ENCODE peak calls at places on chromosomes 2 and 18, in four cellular contexts. J, D, C and Y are unnamed samples.

GRCh38 chr2:26284132-26284531 is 39.4 kb downstream of the HADHB start:
- DNase-seq in J (no peak), C (no peak), D (no peak), Y (no peak)

GRCh38 chr18:55105873-55106272 is 146.6 kb upstream of the CCDC68 start:
- DNase-seq in J (no peak), D (no peak), C (no peak), Y (no peak)

GRCh38 chr2:80086831-80087230 is 217.7 kb downstream of the LRRTM1 start:
- DNase-seq in D (peak), C (peak), J (no peak), Y (no peak)

GRCh38 chr18:77749189-77749588 is 499.5 kb downstream of the GALR1 start:
- DNase-seq in D (peak), J (no peak), C (peak), Y (no peak)

GRCh38 chr18:13264091-13264777 is 45.7 kb downstream of the LDLRAD4 start:
- DNase-seq in C (peak), J (no peak), D (no peak), Y (no peak)

GRCh38 chr2:217946071-217946470 is 56.7 kb downstream of the TNS1 start:
- DNase-seq in C (no peak), J (no peak), D (no peak), Y (no peak)

GRCh38 chr2:105517814-105518705 is 119.2 kb upstream of the FHL2 start:
- DNase-seq in C (peak), J (no peak), D (no peak), Y (no peak)

GRCh38 chr2:95269036-95269680 is 5.1 kb upstream of the PROM2 start:
- DNase-seq in D (no peak), J (no peak), C (no peak), Y (no peak)

GRCh38 chr2:8652774-8653426 is 29.0 kb upstream of the ID2 start:
- DNase-seq in D (no peak), C (no peak), J (no peak), Y (no peak)

GRCh38 chr2:65351234-65351947 is 81.0 kb downstream of the SPRED2 start:
- DNase-seq in J (no peak), D (peak), C (no peak), Y (no peak)

GRCh38 chr2:15747698-15748471 is 156.2 kb downstream of the DDX1 start:
- DNase-seq in D (no peak), C (no peak), J (no peak), Y (no peak)

GRCh38 chr18:58447342-58448190 is 181.3 kb downstream of the ALPK2 start:
- DNase-seq in C (peak), J (no peak), D (no peak), Y (no peak)

GRCh38 chr2:228135300-228135699 is 46.2 kb downstream of the SPHKAP start:
- DNase-seq in C (no peak), J (no peak), D (no peak), Y (no peak)

GRCh38 chr2:157367704-157368103 is 42.1 kb upstream of the ERMN start:
- DNase-seq in C (no peak), D (no peak), J (no peak), Y (no peak)

GRCh38 chr2:83282851-83283250 is 1176.2 kb downstream of the SUCLG1 start:
- DNase-seq in D (no peak), C (no peak), J (no peak), Y (no peak)

GRCh38 chr2:155840661-155841060 is 491.9 kb downstream of the NR4A2 start:
- DNase-seq in D (no peak), J (no peak), C (no peak), Y (no peak)

GRCh38 chr2:155842103-155842502 is 490.4 kb downstream of the NR4A2 start:
- DNase-seq in D (no peak), J (no peak), C (no peak), Y (no peak)

GRCh38 chr2:155846249-155846648 is 486.3 kb downstream of the NR4A2 start:
- DNase-seq in J (no peak), D (no peak), C (no peak), Y (peak)

GRCh38 chr2:155841442-155841841 is 491.1 kb downstream of the NR4A2 start:
- DNase-seq in C (no peak), J (no peak), D (no peak), Y (no peak)

GRCh38 chr2:155844481-155844880 is 488.0 kb downstream of the NR4A2 start:
- DNase-seq in J (no peak), C (no peak), D (no peak), Y (no peak)
- TF ChIP-seq JUND in J (no peak), C (no peak), D (no peak), Y (no peak)

GRCh38 chr2:128502638-128503246 is 184.1 kb upstream of the HS6ST1 start:
- DNase-seq in D (no peak), J (no peak), C (no peak), Y (no peak)

GRCh38 chr2:128504242-128505149 is 185.8 kb upstream of the HS6ST1 start:
- DNase-seq in J (no peak), C (no peak), D (no peak), Y (no peak)

GRCh38 chr2:128501700-128502099 is 183.0 kb upstream of the HS6ST1 start:
- DNase-seq in C (no peak), D (no peak), J (no peak), Y (no peak)

GRCh38 chr2:128505150-128505490 is 186.5 kb upstream of the HS6ST1 start:
- DNase-seq in D (no peak), J (no peak), C (no peak), Y (no peak)

DNA sequence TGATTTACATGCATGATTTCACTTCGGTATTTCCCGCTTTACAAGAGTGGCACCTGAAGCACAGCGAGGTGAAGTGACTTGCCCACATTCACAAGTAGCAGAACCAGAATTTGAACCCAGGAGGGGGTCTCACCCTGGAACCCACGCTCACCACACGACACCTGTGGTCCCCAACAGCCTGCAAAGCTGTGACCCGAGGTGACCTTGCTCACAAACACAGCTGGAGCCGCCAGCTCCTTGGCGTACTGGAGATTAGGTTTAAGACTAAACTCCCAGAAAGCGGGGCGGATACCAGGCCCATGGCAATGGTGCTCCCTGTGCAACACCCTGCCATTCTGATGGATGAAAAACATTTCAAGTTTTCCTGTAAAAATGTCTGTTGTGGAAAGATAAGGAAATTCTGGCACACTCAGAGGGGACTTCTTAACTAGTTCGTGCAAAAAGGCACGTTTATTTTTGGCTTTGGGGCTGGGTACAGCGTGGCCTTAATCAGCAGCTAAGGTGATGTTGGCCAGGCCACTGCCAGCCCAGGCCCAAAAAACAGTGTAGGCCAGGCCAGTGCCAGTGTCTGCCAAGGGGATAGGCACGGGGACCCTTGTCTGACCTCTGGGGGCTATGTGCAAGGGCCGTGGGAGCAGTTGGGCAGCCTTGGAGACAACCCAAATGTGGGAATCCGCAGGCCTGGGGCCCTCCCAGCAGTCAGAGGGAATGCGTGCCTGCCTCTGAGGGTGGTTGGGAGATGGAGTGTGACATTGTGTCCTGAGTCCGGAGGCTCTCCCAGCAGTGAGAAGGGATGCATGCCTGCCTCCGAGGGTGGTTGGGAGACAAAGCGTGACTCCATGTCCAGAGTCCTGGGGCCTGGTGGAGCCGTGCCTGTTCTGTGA is 184.9 kb upstream of the HS6ST1 start:
- DNase-seq in J (no peak), C (no peak), D (no peak), Y (no peak)
- TF ChIP-seq ELF1 in J (no peak), C (no peak), D (no peak), Y (no peak)

GRCh38 chr18:71398530-71398929 is 1109.7 kb downstream of the SOCS6 start:
- DNase-seq in D (no peak), J (peak), C (peak), Y (no peak)
- TF ChIP-seq JUND in D (no peak), J (no peak), C (no peak), Y (no peak)

GRCh38 chr2:173191601-173192000 is 116.0 kb downstream of the MAP3K20 start:
- DNase-seq in D (no peak), J (no peak), C (no peak), Y (no peak)
- TF ChIP-seq ELF1 in D (no peak), J (no peak), C (no peak), Y (no peak)

DNA sequence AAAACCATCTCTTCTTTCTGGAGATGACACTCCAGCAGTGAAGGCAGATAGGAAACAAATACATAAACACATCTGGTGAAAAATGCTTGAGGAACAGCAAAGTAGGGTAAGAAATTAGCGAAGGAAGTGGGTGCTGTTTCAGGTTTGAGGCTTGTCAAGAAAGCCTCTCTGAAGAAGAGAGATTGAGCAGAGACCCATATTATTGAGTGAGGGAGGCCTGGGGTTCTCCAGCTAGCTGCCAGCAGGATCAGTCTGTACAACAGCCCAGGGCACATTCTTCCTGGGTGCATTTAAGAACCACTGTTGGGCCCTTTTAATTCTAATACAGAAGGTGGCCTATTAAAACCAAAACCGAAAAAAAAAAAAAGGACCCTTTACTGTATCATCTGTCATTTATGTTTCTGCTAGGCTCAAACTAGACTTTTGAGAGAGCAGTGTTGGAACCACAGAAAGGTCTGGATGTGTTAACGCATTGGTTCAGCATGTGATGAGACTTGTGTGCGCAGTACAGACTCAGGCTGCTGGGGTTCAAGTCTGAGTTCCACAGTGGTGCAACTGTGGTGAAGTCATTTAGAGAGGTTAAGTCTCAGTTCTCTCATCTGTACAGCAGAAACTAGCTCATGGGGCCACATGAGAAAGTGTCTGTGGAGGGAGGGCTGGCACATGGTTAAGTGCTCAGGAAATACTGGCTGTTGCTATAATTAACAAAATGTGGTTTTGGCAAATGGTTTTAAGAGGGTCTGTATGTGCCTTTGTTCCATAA is 28.9 kb downstream of the MGAT5 start:
- DNase-seq in D (no peak), C (no peak), J (no peak), Y (no peak)
- TF ChIP-seq JUND in D (no peak), C (no peak), J (no peak), Y (no peak)